ENCODE peak calls at places on chromosomes 3 and 15, in four cellular contexts. E is HepG2, N is GM12878, U is K562. S is an unnamed sample.

GRCh38 chr3:72245183-72245811 is 460.3 kb upstream of the PROK2 start:
- DNase-seq in E (no peak), N (no peak), U (no peak), S (no peak)

GRCh38 chr3:24237971-24238767 is 256.5 kb downstream of the THRB start:
- DNase-seq in E (peak), N (peak), U (peak), S (peak)

GRCh38 chr3:116267139-116267538 is 178.1 kb downstream of the LSAMP start:
- DNase-seq in E (no peak), N (no peak), U (no peak), S (no peak)

GRCh38 chr3:173465112-173465511 is 67.6 kb downstream of the NLGN1 start:
- DNase-seq in E (no peak), N (no peak), U (no peak), S (no peak)

GRCh38 chr3:186277268-186277909 is 84.6 kb downstream of the DGKG start:
- DNase-seq in E (peak), N (no peak), U (peak), S (no peak)

GRCh38 chr15:40569139-40569953 is at the start of gene RPUSD2:
- DNase-seq in E (peak), N (peak), U (peak), S (peak)

GRCh38 chr3:46713048-46713897 is 4.4 kb downstream of the PRSS50 start:
- DNase-seq in E (no peak), N (no peak), U (no peak), S (no peak)

GRCh38 chr3:46516521-46516920 is 18.7 kb downstream of the RTP3 start:
- DNase-seq in E (no peak), N (no peak), U (no peak), S (no peak)

GRCh38 chr3:31105438-31106077 is 211.1 kb upstream of the GADL1 start:
- DNase-seq in E (no peak), N (no peak), U (peak), S (peak)

GRCh38 chr3:134652409-134652831 is 1.6 kb upstream of the KY start:
- DNase-seq in E (no peak), N (no peak), U (no peak), S (no peak)

GRCh38 chr3:170222647-170223541 is 670 bp downstream of the PRKCI start:
- DNase-seq in E (peak), N (no peak), U (peak), S (peak)

GRCh38 chr3:23019596-23020300 is 183.4 kb upstream of the UBE2E2 start:
- DNase-seq in E (no peak), N (no peak), U (no peak), S (no peak)

GRCh38 chr3:12815078-12815477 is 18.6 kb downstream of the CAND2 start:
- DNase-seq in E (no peak), N (no peak), U (no peak), S (no peak)

GRCh38 chr3:118900737-118901525 is 133.7 kb downstream of the IGSF11 start:
- DNase-seq in E (no peak), N (no peak), U (no peak), S (no peak)

GRCh38 chr3:159672728-159673471 is 315.7 kb upstream of the IL12A start:
- DNase-seq in E (no peak), N (no peak), U (no peak), S (peak)

GRCh38 chr3:83928391-83928790 is 1030.4 kb upstream of the CADM2 start:
- DNase-seq in E (peak), N (no peak), U (peak), S (no peak)

GRCh38 chr3:139427283-139428060 is 38.0 kb upstream of the COPB2 start:
- DNase-seq in E (peak), N (peak), U (peak), S (peak)

GRCh38 chr3:42820746-42821051 is 11.5 kb downstream of the ACKR2 start:
- DNase-seq in E (no peak), N (no peak), U (no peak), S (no peak)

GRCh38 chr3:42739401-42740158 is 33.5 kb downstream of the CCDC13 start:
- DNase-seq in E (peak), N (no peak), U (no peak), S (no peak)

GRCh38 chr3:143973352-143974021 is 1.9 kb downstream of the DIPK2A start:
- DNase-seq in E (peak), N (no peak), U (peak), S (peak)

GRCh38 chr3:43181202-43181910 is 75.5 kb upstream of the POMGNT2 start:
- DNase-seq in E (no peak), N (peak), U (no peak), S (no peak)

GRCh38 chr15:71807125-71807629 is 3.2 kb upstream of the NR2E3 start:
- DNase-seq in E (no peak), N (no peak), U (no peak), S (no peak)

GRCh38 chr15:62889734-62890505 is 152.6 kb upstream of the TPM1 start:
- DNase-seq in E (no peak), N (no peak), U (no peak), S (no peak)

GRCh38 chr3:146162561-146162960 is 1.6 kb upstream of the PLOD2 start:
- DNase-seq in E (no peak), N (no peak), U (no peak), S (peak)

GRCh38 chr3:102473648-102474047 is 38.8 kb downstream of the ZPLD1 start:
- DNase-seq in E (no peak), N (no peak), U (no peak), S (no peak)

GRCh38 chr3:21017115-21017852 is 733.7 kb downstream of the ZNF385D start:
- DNase-seq in E (no peak), N (no peak), U (no peak), S (peak)

GRCh38 chr15:37880009-37880834 is 54.2 kb upstream of the TMCO5A start:
- DNase-seq in E (peak), N (no peak), U (peak), S (peak)

GRCh38 chr3:12181301-12181700 is 22.6 kb upstream of the TIMP4 start:
- DNase-seq in E (no peak), N (no peak), U (no peak), S (no peak)

GRCh38 chr15:82051664-82052063 is 5.8 kb upstream of the MEX3B start:
- DNase-seq in E (no peak), N (no peak), U (peak), S (no peak)
- TF ChIP-seq SMC3 in E (no peak), N (no peak), U (no peak), S (no peak)

GRCh38 chr3:179069762-179070390 is 1.7 kb downstream of the ZMAT3 start:
- DNase-seq in E (no peak), N (no peak), U (no peak), S (no peak)
- TF ChIP-seq POLR2AphosphoS2 in E (no peak), N (no peak), U (no peak), S (no peak)

DNA sequence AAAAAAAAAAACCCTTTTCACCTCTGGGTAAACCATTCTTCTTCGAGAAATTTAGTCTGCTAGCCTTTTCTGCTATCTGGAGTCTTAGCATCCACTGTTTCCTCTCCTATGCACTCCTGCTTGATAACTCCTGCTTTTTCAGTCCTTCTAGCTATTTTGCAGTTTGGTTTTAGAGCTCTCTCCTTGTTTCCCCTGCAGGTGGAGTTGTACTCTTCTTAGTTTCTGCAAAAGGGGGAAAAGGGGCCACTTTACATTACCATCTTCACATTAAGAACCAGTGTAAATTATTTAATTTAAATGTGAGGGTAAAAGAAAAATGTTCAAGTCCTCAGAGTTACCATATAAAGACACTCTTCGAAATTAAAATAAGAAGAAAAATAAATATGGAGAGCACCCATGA is 23.6 kb upstream of the MYLK start:
- DNase-seq in E (no peak), N (no peak), U (no peak), S (no peak)
- TF ChIP-seq EP300 in E (no peak), N (no peak), U (no peak), S (no peak)

DNA sequence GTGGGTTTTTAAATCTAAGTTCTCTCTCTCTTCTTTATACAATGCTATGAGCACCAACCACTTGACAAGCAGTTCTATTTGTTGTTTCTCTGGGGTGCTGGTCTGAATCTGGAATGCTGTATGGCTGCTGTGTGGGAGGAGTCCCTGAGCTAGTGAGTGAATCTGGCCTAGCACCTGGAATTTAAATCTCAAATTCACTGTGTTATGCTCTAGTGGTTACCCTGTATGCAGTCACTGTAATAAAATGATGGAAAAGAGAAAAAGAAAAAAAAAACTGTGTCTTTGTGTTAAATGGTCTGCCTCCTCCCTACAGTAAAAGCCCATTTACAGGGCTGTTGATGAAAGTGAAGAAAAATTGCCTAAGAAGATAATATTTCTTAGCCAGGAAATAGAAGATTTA is 155.0 kb downstream of the ATP8B4 start:
- DNase-seq in E (no peak), N (no peak), U (no peak), S (no peak)
- TF ChIP-seq SMC3 in E (no peak), N (no peak), U (no peak), S (no peak)

GRCh38 chr3:149437710-149438109 is 36.8 kb upstream of the TM4SF4 start:
- DNase-seq in E (no peak), N (no peak), U (no peak), S (no peak)

GRCh38 chr3:149437286-149437685 is 37.2 kb upstream of the TM4SF4 start:
- DNase-seq in E (no peak), N (no peak), U (no peak), S (no peak)

GRCh38 chr3:149441662-149442442 is 32.6 kb upstream of the TM4SF4 start:
- DNase-seq in E (no peak), N (no peak), U (no peak), S (no peak)

GRCh38 chr3:149435936-149436885 is 38.3 kb upstream of the TM4SF4 start:
- DNase-seq in E (no peak), N (no peak), U (no peak), S (no peak)

DNA sequence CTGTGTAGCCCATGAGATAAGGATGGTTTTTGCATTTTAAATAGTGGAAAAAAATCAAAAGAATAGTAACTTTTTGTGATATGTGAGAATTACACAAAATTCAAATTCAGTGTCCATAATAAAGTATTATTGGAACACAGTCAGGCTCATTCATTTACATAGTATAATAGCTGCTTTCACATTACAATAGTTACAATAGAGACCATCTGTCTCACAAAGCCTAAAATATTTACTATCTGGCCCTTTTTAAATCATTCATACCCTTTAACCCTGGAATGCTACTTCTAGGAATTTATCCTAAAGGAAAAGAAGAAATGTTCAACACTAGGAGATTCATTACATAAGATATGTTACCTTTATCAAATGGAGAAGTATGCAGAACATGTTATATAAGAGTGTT is 35.5 kb upstream of the TM4SF4 start:
- DNase-seq in E (no peak), N (no peak), U (no peak), S (no peak)
- TF ChIP-seq POLR2AphosphoS2 in E (no peak), N (no peak), U (no peak), S (no peak)

GRCh38 chr3:172082269-172082668 is 42.9 kb downstream of the FNDC3B start:
- DNase-seq in E (peak), N (no peak), U (no peak), S (no peak)
- TF ChIP-seq EP300 in E (no peak), N (no peak), U (no peak), S (no peak)

GRCh38 chr3:98733055-98733777 is 29.9 kb upstream of the ST3GAL6 start:
- DNase-seq in E (peak), N (no peak), U (no peak), S (peak)
- TF ChIP-seq SMC3 in E (no peak), N (no peak), U (no peak), S (no peak)

GRCh38 chr3:178059836-178060235 is 476.4 kb upstream of the KCNMB2 start:
- DNase-seq in E (no peak), N (no peak), U (no peak), S (no peak)

GRCh38 chr3:178058629-178059028 is 477.6 kb upstream of the KCNMB2 start:
- DNase-seq in E (peak), N (no peak), U (no peak), S (no peak)

GRCh38 chr3:178059124-178059523 is 477.1 kb upstream of the KCNMB2 start:
- DNase-seq in E (peak), N (no peak), U (no peak), S (no peak)

GRCh38 chr3:178062126-178062525 is 474.1 kb upstream of the KCNMB2 start:
- DNase-seq in E (no peak), N (no peak), U (no peak), S (no peak)

GRCh38 chr3:178060406-178060805 is 475.8 kb upstream of the KCNMB2 start:
- DNase-seq in E (no peak), N (no peak), U (no peak), S (no peak)
- TF ChIP-seq POLR2AphosphoS2 in E (no peak), N (no peak), U (no peak), S (no peak)

S was measured in A549.